ENCODE peak calls at places on chromosome 16, in ten cellular contexts. W is thoracic aorta; A is Caco-2; L is KG1; H is lower lobe of right lung; F is activated naive CD4-positive, alpha-beta T cell; O is Daoy; Y is activated effector memory CD4-positive, alpha-beta T cell treated with anti-CD3 and anti-CD28 coated beads, Interleukin-2, amount 50 U/mL, for 16 hours; G is CD8-positive, alpha-beta memory T cell; I is stimulated activated CD4-positive, alpha-beta T cell treated with anti-CD3 and anti-CD28 coated beads, Interleukin-1b, Interleukin-23, amount 100 ng/mL, for 1 hour. N is an unnamed sample.

GRCh38 chr16:77273-77806 is 685 bp upstream of the MPG start:
- DNase-seq in W (no peak), A (peak; percentile 53), L (no peak), H (peak; percentile 77), F (no peak), O (peak; percentile 40), Y (peak; percentile 72), G (peak; percentile 55), I (no peak), N (no peak)

GRCh38 chr16:70345840-70346239 is 863 bp upstream of the DDX19A start:
- DNase-seq in W (no peak), A (no peak), L (no peak), H (no peak), F (no peak), O (no peak), Y (no peak), G (no peak), I (no peak), N (no peak)

GRCh38 chr16:21598676-21599157 is 660 bp upstream of the METTL9 start:
- DNase-seq in W (no peak), A (peak; percentile 18), L (peak; percentile 11), H (no peak), F (no peak), O (no peak), Y (no peak), G (no peak), I (peak; percentile 13), N (no peak)

GRCh38 chr16:91484-91883 is 13.5 kb downstream of the MPG start:
- DNase-seq in W (no peak), A (no peak), L (no peak), H (no peak), F (no peak), O (no peak), Y (no peak), G (no peak), I (no peak), N (no peak)

GRCh38 chr16:70483426-70483825 is 29.0 kb downstream of the FCSK start:
- DNase-seq in W (no peak), A (no peak), L (no peak), H (no peak), F (no peak), O (no peak), Y (no peak), G (no peak), I (no peak), N (no peak)

GRCh38 chr16:84091460-84091859 is 25.3 kb downstream of the MBTPS1 start:
- DNase-seq in W (no peak), A (no peak), L (no peak), H (no peak), F (no peak), O (no peak), Y (no peak), G (no peak), I (no peak), N (no peak)

GRCh38 chr16:30439720-30440348 is 5.8 kb downstream of the SEPHS2 start:
- DNase-seq in W (no peak), A (no peak), L (no peak), H (no peak), F (no peak), O (no peak), Y (no peak), G (no peak), I (no peak), N (no peak)

GRCh38 chr16:67481561-67482259 is 753 bp upstream of the ATP6V0D1 start:
- DNase-seq in W (no peak), A (no peak), L (no peak), H (peak; percentile 60), F (no peak), O (peak; percentile 19), Y (peak; percentile 80), G (no peak), I (no peak), N (peak; percentile 11)

GRCh38 chr16:1821861-1822611 is 4.6 kb downstream of the HAGH start:
- DNase-seq in W (no peak), A (no peak), L (no peak), H (no peak), F (no peak), O (no peak), Y (no peak), G (no peak), I (no peak), N (no peak)

GRCh38 chr16:27205436-27206065 is 2.2 kb downstream of the KDM8 start:
- DNase-seq in W (no peak), A (no peak), L (no peak), H (no peak), F (no peak), O (no peak), Y (no peak), G (no peak), I (no peak), N (no peak)

GRCh38 chr16:66911801-66912200 is 6.9 kb downstream of the CDH16 start:
- DNase-seq in W (no peak), A (no peak), L (no peak), H (peak; percentile 32), F (no peak), O (no peak), Y (no peak), G (no peak), I (no peak), N (no peak)

GRCh38 chr16:3490911-3491629 is 4.2 kb downstream of the C16orf90 start:
- DNase-seq in W (no peak), A (peak; percentile 40), L (no peak), H (peak; percentile 41), F (no peak), O (no peak), Y (no peak), G (no peak), I (no peak), N (no peak)

GRCh38 chr16:74650966-74651567 is 15.6 kb downstream of the RFWD3 start:
- DNase-seq in W (no peak), A (peak; percentile 35), L (no peak), H (no peak), F (no peak), O (no peak), Y (no peak), G (no peak), I (no peak), N (no peak)

GRCh38 chr16:57537194-57537505 is 779 bp upstream of the CCDC102A start:
- DNase-seq in W (no peak), A (no peak), L (peak; percentile 28), H (no peak), F (no peak), O (no peak), Y (no peak), G (no peak), I (no peak), N (no peak)

GRCh38 chr16:54957403-54957802 is 26.7 kb downstream of the IRX5 start:
- DNase-seq in W (no peak), A (peak; percentile 73), L (peak; percentile 14), H (no peak), F (no peak), O (peak; percentile 40), Y (peak; percentile 63), G (no peak), I (no peak), N (no peak)

GRCh38 chr16:62899737-62900136 is 863.5 kb upstream of the CDH8 start:
- DNase-seq in W (no peak), A (no peak), L (no peak), H (no peak), F (no peak), O (no peak), Y (no peak), G (no peak), I (no peak), N (no peak)

GRCh38 chr16:46884513-46885293 is 541 bp downstream of the GPT2 start:
- DNase-seq in W (no peak), A (no peak), L (no peak), H (no peak), F (no peak), O (peak; percentile 13), Y (peak; percentile 68), G (no peak), I (no peak), N (no peak)

GRCh38 chr16:64121473-64121872 is 1000.4 kb downstream of the CDH11 start:
- DNase-seq in W (no peak), A (no peak), L (no peak), H (no peak), F (no peak), O (peak; percentile 27), Y (no peak), G (no peak), I (no peak), N (no peak)

GRCh38 chr16:73739049-73739769 is 557.4 kb upstream of the PSMD7 start:
- DNase-seq in W (no peak), A (no peak), L (no peak), H (no peak), F (no peak), O (no peak), Y (no peak), G (no peak), I (no peak), N (no peak)

GRCh38 chr16:48041861-48042435 is 113.8 kb downstream of the ABCC12 start:
- DNase-seq in W (no peak), A (peak; percentile 51), L (no peak), H (no peak), F (no peak), O (peak; percentile 4), Y (no peak), G (no peak), I (no peak), N (no peak)

GRCh38 chr16:85296859-85297698 is 184.8 kb upstream of the CIBAR2 start:
- DNase-seq in W (no peak), A (peak; percentile 76), L (peak; percentile 28), H (peak; percentile 65), F (peak; percentile 9), O (peak; percentile 55), Y (peak; percentile 78), G (no peak), I (peak; percentile 22), N (peak; percentile 7)

GRCh38 chr16:9870962-9871361 is 311.3 kb downstream of the GRIN2A start:
- DNase-seq in W (no peak), A (no peak), L (no peak), H (no peak), F (no peak), O (no peak), Y (no peak), G (no peak), I (no peak), N (no peak)

GRCh38 chr16:48317614-48318013 is 67.6 kb downstream of the SIAH1 start:
- DNase-seq in W (no peak), A (no peak), L (no peak), H (no peak), F (no peak), O (peak; percentile 73), Y (no peak), G (no peak), I (no peak), N (no peak)

GRCh38 chr16:12092347-12092882 is 115.9 kb downstream of the SNX29 start:
- DNase-seq in W (no peak), A (no peak), L (no peak), H (peak; percentile 20), F (no peak), O (peak; percentile 24), Y (no peak), G (no peak), I (no peak), N (no peak)

GRCh38 chr16:53829186-53829747 is 125.3 kb downstream of the FTO start:
- DNase-seq in W (no peak), A (no peak), L (no peak), H (no peak), F (no peak), O (peak; percentile 10), Y (no peak), G (no peak), I (no peak), N (no peak)

GRCh38 chr16:1640261-1640956 is 28.2 kb downstream of the CRAMP1 start:
- DNase-seq in W (no peak), A (no peak), L (no peak), H (no peak), F (no peak), O (no peak), Y (no peak), G (no peak), I (no peak), N (no peak)

GRCh38 chr16:53803998-53804397 is 100.0 kb downstream of the FTO start:
- DNase-seq in W (no peak), A (no peak), L (no peak), H (no peak), F (no peak), O (no peak), Y (no peak), G (no peak), I (no peak), N (no peak)

GRCh38 chr16:18069683-18070082 is 266.9 kb downstream of the NPIPA8 start:
- DNase-seq in W (no peak), A (no peak), L (no peak), H (no peak), F (no peak), O (no peak), Y (no peak), G (no peak), I (no peak), N (no peak)

N was measured in NCI-H1930.